ENCODE peak calls at places on chromosomes 16 and 17, in nine cellular contexts. U, O, D, E, V, X, R, Z and A are unnamed samples.

GRCh38 chr17:9174779-9175574 is 153.7 kb downstream of the NTN1 start:
- DNase-seq in R (no peak), D (peak; percentile 91), O (no peak), V (no peak), U (no peak), E (no peak), X (peak; percentile 56), Z (no peak), A (no peak)

GRCh38 chr17:50046667-50047066 is 9.2 kb upstream of the ITGA3 start:
- DNase-seq in X (no peak), V (no peak), D (peak; percentile 35), Z (no peak), U (no peak), E (no peak), O (peak; percentile 16), R (no peak), A (no peak)

GRCh38 chr17:40558300-40558584 is 7.0 kb downstream of the CCR7 start:
- DNase-seq in O (no peak), E (no peak), V (no peak), R (no peak), Z (no peak), D (peak; percentile 20), U (no peak), X (peak; percentile 9), A (no peak)

GRCh38 chr16:30096105-30096861 is at the start of gene YPEL3:
- DNase-seq in D (peak; percentile 97), O (peak; percentile 94), U (peak; percentile 95), R (peak; percentile 86), Z (peak; percentile 89), V (peak; percentile 64), E (peak; percentile 87), X (peak; percentile 96), A (peak; percentile 94)

GRCh38 chr17:9266769-9267168 is 245.5 kb downstream of the NTN1 start:
- DNase-seq in Z (no peak), U (no peak), V (no peak), E (peak; percentile 92), D (no peak), X (no peak), O (no peak), R (no peak), A (no peak)

GRCh38 chr17:19744922-19745757 is 3.0 kb downstream of the ALDH3A1 start:
- DNase-seq in R (peak; percentile 55), U (peak; percentile 82), Z (peak; percentile 75), E (peak; percentile 60), O (peak; percentile 95), V (no peak), D (peak; percentile 91), X (peak; percentile 96), A (peak; percentile 89)

GRCh38 chr17:16945141-16945493 is 26.8 kb downstream of the TNFRSF13B start:
- DNase-seq in U (no peak), R (no peak), X (no peak), Z (no peak), E (no peak), O (no peak), D (peak; percentile 35), V (no peak), A (no peak)

GRCh38 chr17:82457071-82457789 is 1.3 kb upstream of the NARF start:
- DNase-seq in V (no peak), O (no peak), R (no peak), E (no peak), X (no peak), Z (peak; percentile 39), U (peak; percentile 53), D (no peak), A (no peak)

GRCh38 chr17:63700528-63701441 is 860 bp upstream of the LIMD2 start:
- DNase-seq in E (peak; percentile 67), V (no peak), Z (peak; percentile 63), U (peak; percentile 73), D (peak; percentile 73), O (peak; percentile 62), X (peak; percentile 27), R (peak; percentile 29), A (no peak)

GRCh38 chr17:55770220-55770870 is 19.5 kb downstream of the PCTP start:
- DNase-seq in U (peak; percentile 78), R (peak; percentile 72), E (peak; percentile 53), Z (peak; percentile 81), O (no peak), X (no peak), D (no peak), V (peak; percentile 29), A (no peak)

GRCh38 chr16:14489460-14489859 is 140.6 kb downstream of the PARN start:
- DNase-seq in X (no peak), D (no peak), E (no peak), Z (no peak), O (no peak), U (peak; percentile 45), R (peak; percentile 15), V (no peak), A (peak; percentile 64)

GRCh38 chr17:66715745-66716156 is 119.2 kb upstream of the CACNG5 start:
- DNase-seq in X (no peak), U (peak; percentile 76), R (peak; percentile 75), V (peak; percentile 23), D (no peak), O (no peak), E (peak; percentile 61), Z (peak; percentile 78), A (no peak)

GRCh38 chr16:4679854-4680636 is 13.3 kb upstream of the NUDT16L1 start:
- DNase-seq in O (peak; percentile 87), R (peak; percentile 67), U (peak; percentile 23), Z (peak; percentile 23), D (peak; percentile 92), E (peak; percentile 69), X (peak; percentile 91), V (peak; percentile 36), A (no peak)

GRCh38 chr16:11964761-11965539 is at the start of gene TNFRSF17:
- DNase-seq in O (no peak), D (no peak), R (peak; percentile 37), X (no peak), Z (no peak), U (no peak), E (peak; percentile 12), V (no peak), A (no peak)

GRCh38 chr16:75527825-75528299 is 8.0 kb downstream of the CHST5 start:
- DNase-seq in O (no peak), Z (no peak), D (peak; percentile 65), U (no peak), X (peak; percentile 40), R (no peak), V (no peak), E (no peak), A (no peak)

GRCh38 chr16:88988980-88989791 is 12.2 kb upstream of the CBFA2T3 start:
- DNase-seq in U (no peak), R (no peak), V (no peak), E (no peak), Z (no peak), O (no peak), D (no peak), X (no peak), A (no peak)

GRCh38 chr17:17606416-17607000 is 15.0 kb upstream of the PEMT start:
- DNase-seq in Z (no peak), V (no peak), R (no peak), U (no peak), O (no peak), E (no peak), D (no peak), X (no peak), A (no peak)

GRCh38 chr17:48259710-48260291 is 152.2 kb downstream of the SNX11 start:
- DNase-seq in E (peak; percentile 16), U (peak; percentile 57), Z (peak; percentile 64), D (no peak), R (peak; percentile 45), O (no peak), V (no peak), X (no peak), A (no peak)

GRCh38 chr17:40419559-40420331 is 2.0 kb upstream of the TOP2A start:
- DNase-seq in X (no peak), O (no peak), D (no peak), Z (no peak), R (no peak), E (no peak), V (no peak), U (no peak), A (no peak)

GRCh38 chr17:30236297-30236624 is 764 bp upstream of the SLC6A4 start:
- DNase-seq in E (no peak), V (no peak), R (no peak), U (no peak), D (no peak), Z (no peak), O (no peak), X (no peak), A (no peak)
- H3K4me3 ChIP-seq in E (no peak overlapping the region), V (peak overlapping the region; percentile 56), R (no peak overlapping the region), U (peak overlapping the region; percentile 48), D (no peak overlapping the region), Z (peak overlapping the region; percentile 49), O (no peak overlapping the region), X (peak overlapping the region; percentile 41), A (peak overlapping the region; percentile 39)

GRCh38 chr17:65058615-65059014 is 2.1 kb upstream of the GNA13 start:
- DNase-seq in U (no peak), Z (no peak), V (no peak), E (no peak), D (no peak), X (peak; percentile 11), O (no peak), R (no peak), A (no peak)
- H3K4me3 ChIP-seq in U (no peak overlapping the region), Z (no peak overlapping the region), V (no peak overlapping the region), E (no peak overlapping the region), D (no peak overlapping the region), X (no peak overlapping the region), O (no peak overlapping the region), R (no peak overlapping the region), A (no peak overlapping the region)

GRCh38 chr17:80262291-80262690 is 1.6 kb downstream of the RNF213 start:
- DNase-seq in U (no peak), D (no peak), V (no peak), O (no peak), R (no peak), E (no peak), X (no peak), Z (no peak), A (no peak)
- H3K4me3 ChIP-seq in U (peak overlapping the region; percentile 87), D (no peak overlapping the region), V (peak overlapping the region; percentile 79), O (no peak overlapping the region), R (no peak overlapping the region), E (peak overlapping the region; percentile 97), X (peak overlapping the region; percentile 96), Z (peak overlapping the region; percentile 73), A (peak overlapping the region; percentile 87)

GRCh38 chr17:77320501-77321256 is 179.9 kb downstream of the SEC14L1 start:
- DNase-seq in U (peak; percentile 42), D (peak; percentile 58), X (no peak), E (no peak), V (no peak), O (peak; percentile 66), Z (peak; percentile 36), R (no peak), A (peak; percentile 47)

GRCh38 chr17:77318491-77319210 is 177.9 kb downstream of the SEC14L1 start:
- DNase-seq in O (peak; percentile 48), V (no peak), U (peak; percentile 69), E (peak; percentile 38), X (peak; percentile 44), R (peak; percentile 29), D (peak; percentile 50), Z (peak; percentile 60), A (peak; percentile 42)

GRCh38 chr17:77320046-77320445 is 179.3 kb downstream of the SEC14L1 start:
- DNase-seq in O (peak; percentile 49), E (peak; percentile 42), U (peak; percentile 84), R (peak; percentile 63), D (peak; percentile 43), Z (peak; percentile 89), X (no peak), V (no peak), A (peak; percentile 41)

GRCh38 chr17:77318021-77318420 is 177.3 kb downstream of the SEC14L1 start:
- DNase-seq in R (no peak), O (no peak), V (no peak), X (no peak), Z (no peak), D (peak; percentile 40), E (no peak), U (no peak), A (no peak)

GRCh38 chr17:77319211-77320031 is 178.7 kb downstream of the SEC14L1 start:
- DNase-seq in X (peak; percentile 88), U (peak; percentile 85), O (peak; percentile 69), V (no peak), D (peak; percentile 75), Z (peak; percentile 81), E (peak; percentile 83), R (peak; percentile 86), A (peak; percentile 93)
- H3K4me3 ChIP-seq in X (peak overlapping the region; percentile 38), U (peak overlapping the region; percentile 62), O (peak overlapping the region; percentile 43), V (peak overlapping the region; percentile 57), D (peak overlapping the region; percentile 28), Z (peak overlapping the region; percentile 65), E (peak overlapping the region; percentile 72), R (peak overlapping the region; percentile 36), A (peak overlapping the region; percentile 57)